ENCODE peak calls at places on chromosomes 11 and 22, in four cellular contexts. V, L, R and Y are unnamed samples.
A peak's percentile ranks its signal among the peaks of the same experiment; 100 is the strongest.

GRCh38 chr11:130037058-130037457 is 32.6 kb upstream of the APLP2 start:
- DNase-seq in R (no peak), V (no peak), L (peak; percentile 77), Y (peak; percentile 11)

GRCh38 chr11:20021771-20022362 is 138.4 kb downstream of the DBX1 start:
- DNase-seq in L (peak; percentile 61), V (peak; percentile 26), R (no peak), Y (peak; percentile 73)

GRCh38 chr22:41598081-41598480 is 8.4 kb upstream of the PMM1 start:
- DNase-seq in R (no peak), L (no peak), V (no peak), Y (no peak)

GRCh38 chr11:112346586-112346985 is 85.9 kb upstream of the PLET1 start:
- DNase-seq in L (no peak), V (no peak), R (no peak), Y (no peak)

GRCh38 chr22:49704345-49705215 is 123.1 kb downstream of the BRD1 start:
- DNase-seq in R (peak; percentile 86), L (no peak), V (no peak), Y (no peak)

GRCh38 chr11:32006799-32007388 is 84.0 kb upstream of the RCN1 start:
- DNase-seq in L (peak; percentile 13), R (peak; percentile 47), V (peak; percentile 18), Y (peak; percentile 46)

GRCh38 chr11:9535189-9535781 is 38.2 kb upstream of the WEE1 start:
- DNase-seq in L (peak; percentile 51), V (peak; percentile 89), R (peak; percentile 77), Y (no peak)

GRCh38 chr11:103929168-103929903 is 107.1 kb upstream of the DDI1 start:
- DNase-seq in V (no peak), R (no peak), L (no peak), Y (no peak)

GRCh38 chr11:21711341-21711740 is 481.5 kb upstream of the ANO5 start:
- DNase-seq in L (no peak), R (no peak), V (no peak), Y (no peak)

GRCh38 chr11:37072538-37072937 is 474.5 kb upstream of the RAG2 start:
- DNase-seq in V (no peak), R (no peak), L (no peak), Y (no peak)

GRCh38 chr22:31124290-31124689 is 1.5 kb downstream of the INPP5J start:
- DNase-seq in R (no peak), L (no peak), V (no peak), Y (no peak)

GRCh38 chr22:32761251-32761903 is 40.1 kb upstream of the TIMP3 start:
- DNase-seq in V (no peak), R (no peak), L (no peak), Y (no peak)

GRCh38 chr22:23396362-23397007 is 183.6 kb downstream of the IGLL1 start:
- DNase-seq in R (no peak), L (no peak), V (peak; percentile 6), Y (no peak)

GRCh38 chr11:27972432-27973170 is 135.4 kb downstream of the KIF18A start:
- DNase-seq in L (no peak), R (no peak), V (no peak), Y (no peak)

GRCh38 chr11:13891911-13892310 is 70.6 kb upstream of the SPON1 start:
- DNase-seq in V (no peak), L (no peak), R (no peak), Y (no peak)

GRCh38 chr11:90363739-90364138 is 140.9 kb upstream of the CHORDC1 start:
- DNase-seq in L (no peak), V (no peak), R (no peak), Y (no peak)

GRCh38 chr11:132226522-132226921 is 856.1 kb downstream of the NTM start:
- DNase-seq in L (no peak), V (no peak), R (no peak), Y (no peak)

GRCh38 chr22:29647954-29648737 is 44.7 kb downstream of the NF2 start:
- DNase-seq in V (no peak), R (no peak), L (no peak), Y (no peak)

GRCh38 chr11:106156290-106156937 is 79.0 kb downstream of the AASDHPPT start:
- DNase-seq in L (peak; percentile 15), V (no peak), R (peak; percentile 10), Y (peak; percentile 10)

GRCh38 chr22:43521716-43522115 is 109.9 kb downstream of the MPPED1 start:
- DNase-seq in R (no peak), L (no peak), V (no peak), Y (peak; percentile 14)

GRCh38 chr22:17065433-17065832 is 19.4 kb upstream of the IL17RA start:
- DNase-seq in V (no peak), R (no peak), L (no peak), Y (no peak)

GRCh38 chr11:88292156-88292844 is 45.2 kb downstream of the CTSC start:
- DNase-seq in V (no peak), R (no peak), L (peak; percentile 6), Y (peak; percentile 31)

GRCh38 chr22:50030315-50031188 is 18.0 kb upstream of the IL17REL start:
- DNase-seq in L (peak; percentile 44), V (peak; percentile 93), R (peak; percentile 85), Y (peak; percentile 85)

GRCh38 chr22:30000566-30000965 is 79.7 kb upstream of the HORMAD2 start:
- DNase-seq in L (no peak), V (no peak), R (no peak), Y (no peak)

GRCh38 chr11:35376613-35377012 is 42.7 kb downstream of the SLC1A2 start:
- DNase-seq in R (no peak), L (no peak), V (no peak), Y (no peak)

GRCh38 chr11:33778682-33779081 is 4.4 kb upstream of the FBXO3 start:
- DNase-seq in R (no peak), V (no peak), L (no peak), Y (no peak)

GRCh38 chr11:91773090-91773489 is 451.5 kb upstream of the FAT3 start:
- DNase-seq in L (no peak), R (no peak), V (peak; percentile 54), Y (no peak)

GRCh38 chr11:69298778-69299461 is 5.0 kb downstream of the MYEOV start:
- DNase-seq in R (no peak), V (no peak), L (no peak), Y (no peak)

GRCh38 chr11:34641456-34641855 is 20.6 kb downstream of the EHF start:
- DNase-seq in R (no peak), V (no peak), L (no peak), Y (no peak)

GRCh38 chr11:121326230-121326629 is 33.7 kb downstream of the SC5D start:
- DNase-seq in L (no peak), R (no peak), V (no peak), Y (no peak)

GRCh38 chr11:128497057-128497957 is 90.1 kb downstream of the ETS1 start:
- DNase-seq in L (no peak), V (no peak), R (no peak), Y (peak; percentile 86)

GRCh38 chr11:42066113-42066512 is 606.7 kb upstream of the LRRC4C start:
- DNase-seq in L (no peak), V (peak; percentile 6), R (no peak), Y (no peak)
- TF ChIP-seq HMGXB4 in L (no peak), V (no peak), R (no peak), Y (no peak)

GRCh38 chr11:124869856-124870387 is 4.7 kb downstream of the ROBO3 start:
- DNase-seq in L (no peak), V (no peak), R (no peak), Y (no peak)

GRCh38 chr11:124868322-124869274 is 3.4 kb downstream of the ROBO3 start:
- DNase-seq in V (peak; percentile 41), L (no peak), R (no peak), Y (no peak)

GRCh38 chr11:124869331-124869730 is 4.1 kb downstream of the ROBO3 start:
- DNase-seq in V (no peak), L (no peak), R (no peak), Y (no peak)

GRCh38 chr11:124865902-124866851 is 945 bp downstream of the ROBO3 start:
- DNase-seq in L (no peak), V (peak; percentile 76), R (peak; percentile 83), Y (peak; percentile 64)

DNA sequence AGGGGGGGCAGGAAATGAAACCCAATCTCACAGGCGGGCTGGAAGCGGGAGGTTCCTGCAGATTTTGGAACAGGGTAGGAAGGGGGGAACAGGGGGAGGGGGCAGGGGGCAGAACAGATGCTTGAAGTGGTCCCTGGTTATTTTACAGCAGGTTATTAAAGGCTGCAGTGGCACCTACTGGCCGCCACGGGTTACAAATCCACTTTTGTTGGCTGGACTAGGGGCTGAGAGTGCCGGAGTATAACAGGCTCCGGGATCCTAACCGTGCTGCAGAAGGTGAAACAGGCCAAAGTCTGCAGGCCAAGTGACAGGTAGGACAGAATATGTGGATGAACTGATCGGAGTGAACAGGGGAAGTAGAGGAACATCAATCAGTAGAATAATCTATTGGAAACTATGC is 2.5 kb downstream of the ROBO3 start:
- DNase-seq in R (peak; percentile 50), L (peak; percentile 25), V (peak; percentile 58), Y (peak; percentile 40)
- TF ChIP-seq HMGXB4 in R (no peak), L (no peak), V (no peak), Y (no peak)

GRCh38 chr22:48396091-48396784 is 1431.4 kb downstream of the BRD1 start:
- DNase-seq in R (no peak), V (no peak), L (no peak), Y (no peak)
- TF ChIP-seq HMGXB4 in R (no peak), V (no peak), L (no peak), Y (no peak)

GRCh38 chr11:47109051-47109791 is 67.5 kb downstream of the ARFGAP2 start:
- DNase-seq in L (no peak), R (no peak), V (no peak), Y (no peak)
- TF ChIP-seq HMGXB4 in L (no peak), R (no peak), V (no peak), Y (no peak)

GRCh38 chr11:2810401-2811205 is 75.0 kb downstream of the CDKN1C start:
- DNase-seq in R (no peak), L (no peak), V (no peak), Y (no peak)
- TF ChIP-seq HMGXB4 in R (no peak), L (no peak), V (no peak), Y (no peak)

DNA sequence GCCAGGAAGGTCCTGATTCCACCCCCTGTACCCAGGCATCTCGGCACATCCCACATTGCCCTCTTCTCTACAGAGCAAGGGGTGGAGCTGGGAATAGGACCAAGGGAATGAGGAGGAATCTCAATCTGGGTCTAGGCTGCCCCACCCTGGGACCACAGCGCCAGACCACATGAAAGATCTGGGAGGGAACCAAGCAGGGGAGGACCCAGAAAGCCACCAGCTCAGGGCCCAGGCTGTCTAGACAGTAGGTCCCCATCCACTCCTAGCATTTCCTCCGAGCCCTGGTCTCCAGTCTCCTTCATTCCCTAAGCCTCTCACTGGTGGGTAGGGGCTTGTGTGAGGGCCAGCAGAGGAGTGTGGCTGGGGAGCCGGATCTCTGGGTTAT is 11.6 kb downstream of the PHLDB1 start:
- DNase-seq in L (no peak), V (no peak), R (no peak), Y (no peak)
- TF ChIP-seq HMGXB4 in L (no peak), V (no peak), R (no peak), Y (no peak)

GRCh38 chr11:16126361-16126760 is 230.0 kb downstream of the SOX6 start:
- DNase-seq in V (no peak), L (peak; percentile 82), R (no peak), Y (no peak)
- TF ChIP-seq HMGXB4 in V (no peak), L (no peak), R (no peak), Y (no peak)

GRCh38 chr22:36292823-36293530 is 40.0 kb downstream of the APOL1 start:
- DNase-seq in R (no peak), V (no peak), L (no peak), Y (no peak)
- TF ChIP-seq HMGXB4 in R (no peak), V (no peak), L (no peak), Y (no peak)